ENCODE peak calls at places on chromosomes 13 and 19, in eight cellular contexts. One of them, this sample, is unnamed.

GRCh38 chr13:105587786-105588185 is 947.7 kb downstream of the EFNB2 start:
- DNase-seq in psoas muscle: no peak
- DNase-seq in gastrocnemius medialis: no peak
- DNase-seq in left ventricle myocardium inferior: no peak
- DNase-seq in CD8-positive, alpha-beta T cell: no peak
- DNase-seq in ascending aorta: no peak
- DNase-seq in hepatocyte: peak; percentile 41
- DNase-seq in AG04450: no peak
- DNase-seq in this sample: no peak

GRCh38 chr13:59877933-59878332 is 285.8 kb downstream of the DIAPH3 start:
- DNase-seq in psoas muscle: no peak
- DNase-seq in gastrocnemius medialis: no peak
- DNase-seq in left ventricle myocardium inferior: no peak
- DNase-seq in CD8-positive, alpha-beta T cell: no peak
- DNase-seq in ascending aorta: no peak
- DNase-seq in hepatocyte: no peak
- DNase-seq in AG04450: no peak
- DNase-seq in this sample: no peak

GRCh38 chr19:44548736-44549135 is 19.3 kb upstream of the CEACAM20 start:
- DNase-seq in psoas muscle: no peak
- DNase-seq in gastrocnemius medialis: no peak
- DNase-seq in left ventricle myocardium inferior: no peak
- DNase-seq in CD8-positive, alpha-beta T cell: no peak
- DNase-seq in ascending aorta: no peak
- DNase-seq in hepatocyte: no peak
- DNase-seq in AG04450: no peak
- DNase-seq in this sample: no peak

GRCh38 chr19:55251296-55252081 is 7.3 kb downstream of the PPP6R1 start:
- DNase-seq in psoas muscle: no peak
- DNase-seq in gastrocnemius medialis: no peak
- DNase-seq in left ventricle myocardium inferior: no peak
- DNase-seq in CD8-positive, alpha-beta T cell: no peak
- DNase-seq in ascending aorta: no peak
- DNase-seq in hepatocyte: no peak
- DNase-seq in AG04450: no peak
- DNase-seq in this sample: no peak

GRCh38 chr19:51338563-51339312 is 3.2 kb downstream of the VSIG10L start:
- DNase-seq in psoas muscle: peak; percentile 83
- DNase-seq in gastrocnemius medialis: peak; percentile 36
- DNase-seq in left ventricle myocardium inferior: peak; percentile 78
- DNase-seq in CD8-positive, alpha-beta T cell: peak; percentile 74
- DNase-seq in ascending aorta: peak; percentile 47
- DNase-seq in hepatocyte: peak; percentile 94
- DNase-seq in AG04450: no peak
- DNase-seq in this sample: peak; percentile 87

GRCh38 chr13:35283856-35284255 is 192.6 kb downstream of the MAB21L1 start:
- DNase-seq in psoas muscle: no peak
- DNase-seq in gastrocnemius medialis: no peak
- DNase-seq in left ventricle myocardium inferior: no peak
- DNase-seq in CD8-positive, alpha-beta T cell: no peak
- DNase-seq in ascending aorta: no peak
- DNase-seq in hepatocyte: peak; percentile 50
- DNase-seq in AG04450: no peak
- DNase-seq in this sample: no peak

GRCh38 chr13:23159587-23160240 is 21.1 kb upstream of the SGCG start:
- DNase-seq in psoas muscle: no peak
- DNase-seq in gastrocnemius medialis: no peak
- DNase-seq in left ventricle myocardium inferior: no peak
- DNase-seq in CD8-positive, alpha-beta T cell: no peak
- DNase-seq in ascending aorta: no peak
- DNase-seq in hepatocyte: peak; percentile 58
- DNase-seq in AG04450: no peak
- DNase-seq in this sample: no peak

GRCh38 chr13:30395192-30396158 is 26.8 kb upstream of the UBE2L5 start:
- DNase-seq in psoas muscle: peak; percentile 93
- DNase-seq in gastrocnemius medialis: peak; percentile 88
- DNase-seq in left ventricle myocardium inferior: peak; percentile 86
- DNase-seq in CD8-positive, alpha-beta T cell: peak; percentile 44
- DNase-seq in ascending aorta: peak; percentile 85
- DNase-seq in hepatocyte: peak; percentile 93
- DNase-seq in AG04450: peak; percentile 88
- DNase-seq in this sample: peak; percentile 95

GRCh38 chr13:34153428-34154180 is 335.7 kb downstream of the RFC3 start:
- DNase-seq in psoas muscle: no peak
- DNase-seq in gastrocnemius medialis: no peak
- DNase-seq in left ventricle myocardium inferior: no peak
- DNase-seq in CD8-positive, alpha-beta T cell: no peak
- DNase-seq in ascending aorta: no peak
- DNase-seq in hepatocyte: no peak
- DNase-seq in AG04450: no peak
- DNase-seq in this sample: no peak

GRCh38 chr13:113531041-113531873 is 40.7 kb upstream of the DCUN1D2 start:
- DNase-seq in psoas muscle: no peak
- DNase-seq in gastrocnemius medialis: no peak
- DNase-seq in left ventricle myocardium inferior: no peak
- DNase-seq in CD8-positive, alpha-beta T cell: no peak
- DNase-seq in ascending aorta: no peak
- DNase-seq in hepatocyte: no peak
- DNase-seq in AG04450: no peak
- DNase-seq in this sample: no peak

GRCh38 chr19:11410682-11411081 is 8.4 kb downstream of the RGL3 start:
- DNase-seq in psoas muscle: no peak
- DNase-seq in gastrocnemius medialis: no peak
- DNase-seq in left ventricle myocardium inferior: no peak
- DNase-seq in CD8-positive, alpha-beta T cell: no peak
- DNase-seq in ascending aorta: no peak
- DNase-seq in hepatocyte: no peak
- DNase-seq in AG04450: no peak
- DNase-seq in this sample: no peak

GRCh38 chr19:19615086-19615485 is 3.4 kb downstream of the PBX4 start:
- DNase-seq in psoas muscle: no peak
- DNase-seq in gastrocnemius medialis: no peak
- DNase-seq in left ventricle myocardium inferior: no peak
- DNase-seq in CD8-positive, alpha-beta T cell: no peak
- DNase-seq in ascending aorta: no peak
- DNase-seq in hepatocyte: no peak
- DNase-seq in AG04450: no peak
- DNase-seq in this sample: no peak

GRCh38 chr19:35451278-35452096 is 3.4 kb downstream of the FFAR2 start:
- DNase-seq in psoas muscle: no peak
- DNase-seq in gastrocnemius medialis: no peak
- DNase-seq in left ventricle myocardium inferior: no peak
- DNase-seq in CD8-positive, alpha-beta T cell: no peak
- DNase-seq in ascending aorta: no peak
- DNase-seq in hepatocyte: no peak
- DNase-seq in AG04450: no peak
- DNase-seq in this sample: no peak

GRCh38 chr13:51603716-51604115 is 19.5 kb downstream of the WDFY2 start:
- DNase-seq in psoas muscle: no peak
- DNase-seq in gastrocnemius medialis: no peak
- DNase-seq in left ventricle myocardium inferior: no peak
- DNase-seq in CD8-positive, alpha-beta T cell: no peak
- DNase-seq in ascending aorta: no peak
- DNase-seq in hepatocyte: no peak
- DNase-seq in AG04450: no peak
- DNase-seq in this sample: no peak

GRCh38 chr13:112605531-112605990 is 17.6 kb upstream of the TUBGCP3 start:
- DNase-seq in psoas muscle: no peak
- DNase-seq in gastrocnemius medialis: no peak
- DNase-seq in left ventricle myocardium inferior: no peak
- DNase-seq in CD8-positive, alpha-beta T cell: no peak
- DNase-seq in ascending aorta: no peak
- DNase-seq in hepatocyte: no peak
- DNase-seq in AG04450: no peak
- DNase-seq in this sample: no peak

GRCh38 chr19:10736189-10736588 is 18.3 kb downstream of the DNM2 start:
- DNase-seq in psoas muscle: no peak
- DNase-seq in gastrocnemius medialis: no peak
- DNase-seq in left ventricle myocardium inferior: no peak
- DNase-seq in CD8-positive, alpha-beta T cell: no peak
- DNase-seq in ascending aorta: no peak
- DNase-seq in hepatocyte: no peak
- DNase-seq in AG04450: no peak
- DNase-seq in this sample: no peak

GRCh38 chr19:30635026-30635985 is 263.1 kb downstream of the ZNF536 start:
- DNase-seq in psoas muscle: no peak
- DNase-seq in gastrocnemius medialis: no peak
- DNase-seq in left ventricle myocardium inferior: no peak
- DNase-seq in CD8-positive, alpha-beta T cell: no peak
- DNase-seq in ascending aorta: no peak
- DNase-seq in hepatocyte: no peak
- DNase-seq in AG04450: no peak
- DNase-seq in this sample: no peak

GRCh38 chr19:49224856-49225255 is 67.3 kb downstream of the TRPM4 start:
- DNase-seq in psoas muscle: peak; percentile 37
- DNase-seq in gastrocnemius medialis: no peak
- DNase-seq in left ventricle myocardium inferior: peak; percentile 32
- DNase-seq in CD8-positive, alpha-beta T cell: no peak
- DNase-seq in ascending aorta: no peak
- DNase-seq in hepatocyte: peak; percentile 39
- DNase-seq in AG04450: no peak
- DNase-seq in this sample: no peak

GRCh38 chr13:91346848-91347211 is 657 bp upstream of the MIR17HG start:
- DNase-seq in psoas muscle: no peak
- DNase-seq in gastrocnemius medialis: no peak
- DNase-seq in left ventricle myocardium inferior: no peak
- DNase-seq in CD8-positive, alpha-beta T cell: peak; percentile 13
- DNase-seq in ascending aorta: no peak
- DNase-seq in hepatocyte: peak; percentile 27
- DNase-seq in AG04450: no peak
- DNase-seq in this sample: no peak

GRCh38 chr19:35107541-35107939 is 8.1 kb upstream of the FXYD3 start:
- DNase-seq in psoas muscle: no peak
- DNase-seq in gastrocnemius medialis: no peak
- DNase-seq in left ventricle myocardium inferior: no peak
- DNase-seq in CD8-positive, alpha-beta T cell: no peak
- DNase-seq in ascending aorta: no peak
- DNase-seq in hepatocyte: no peak
- DNase-seq in AG04450: no peak
- DNase-seq in this sample: no peak

GRCh38 chr13:101892296-101892695 is 439.8 kb downstream of the ITGBL1 start:
- DNase-seq in psoas muscle: no peak
- DNase-seq in gastrocnemius medialis: no peak
- DNase-seq in left ventricle myocardium inferior: no peak
- DNase-seq in CD8-positive, alpha-beta T cell: no peak
- DNase-seq in ascending aorta: no peak
- DNase-seq in hepatocyte: no peak
- DNase-seq in AG04450: no peak
- DNase-seq in this sample: no peak
- H3K27me3 ChIP-seq in psoas muscle: no peaks in the 10 kb centered on the region
- H3K27me3 ChIP-seq in gastrocnemius medialis: no peaks in the 10 kb centered on the region
- H3K27me3 ChIP-seq in left ventricle myocardium inferior: no peaks in the 10 kb centered on the region
- H3K27me3 ChIP-seq in CD8-positive, alpha-beta T cell: no peaks in the 10 kb centered on the region
- H3K27me3 ChIP-seq in ascending aorta: no peaks in the 10 kb centered on the region
- H3K27me3 ChIP-seq in hepatocyte: no peaks in the 10 kb centered on the region
- H3K27me3 ChIP-seq in AG04450: peaks cover 2% of the 10 kb centered on the region
- H3K27me3 ChIP-seq in this sample: no peaks in the 10 kb centered on the region

DNA sequence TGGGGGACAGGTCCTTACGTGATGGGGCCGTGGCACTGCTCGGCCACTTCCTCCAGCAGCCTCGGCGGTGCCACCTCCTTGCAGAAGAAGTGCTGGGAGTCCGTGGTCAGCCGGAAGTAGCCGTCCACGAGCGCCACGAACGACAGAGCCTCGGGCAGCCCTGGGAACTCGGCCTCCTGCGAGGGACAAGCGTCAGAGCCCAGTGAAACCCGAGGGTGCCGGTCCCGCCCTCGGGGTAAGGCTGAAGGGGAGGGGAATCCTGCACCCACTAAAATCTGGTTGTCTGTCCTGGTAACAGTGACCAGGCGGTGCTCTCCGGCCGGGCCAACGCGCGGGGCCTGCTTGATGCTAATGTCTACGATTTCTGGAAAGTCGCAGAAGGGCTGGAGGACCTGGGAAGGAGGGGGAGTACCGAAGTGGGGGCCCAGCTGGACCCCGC is 6.4 kb downstream of the JAK3 start:
- DNase-seq in psoas muscle: no peak
- DNase-seq in gastrocnemius medialis: no peak
- DNase-seq in left ventricle myocardium inferior: no peak
- DNase-seq in CD8-positive, alpha-beta T cell: no peak
- DNase-seq in ascending aorta: no peak
- DNase-seq in hepatocyte: no peak
- DNase-seq in AG04450: no peak
- DNase-seq in this sample: no peak
- H3K27ac ChIP-seq in psoas muscle: no peak overlapping the region
- H3K27ac ChIP-seq in gastrocnemius medialis: no peak overlapping the region
- H3K27ac ChIP-seq in left ventricle myocardium inferior: no peak overlapping the region
- H3K27ac ChIP-seq in CD8-positive, alpha-beta T cell: no peak overlapping the region
- H3K27ac ChIP-seq in ascending aorta: no peak overlapping the region
- H3K27ac ChIP-seq in hepatocyte: no peak overlapping the region
- H3K27ac ChIP-seq in AG04450: no peak overlapping the region
- H3K27ac ChIP-seq in this sample: no peak overlapping the region

DNA sequence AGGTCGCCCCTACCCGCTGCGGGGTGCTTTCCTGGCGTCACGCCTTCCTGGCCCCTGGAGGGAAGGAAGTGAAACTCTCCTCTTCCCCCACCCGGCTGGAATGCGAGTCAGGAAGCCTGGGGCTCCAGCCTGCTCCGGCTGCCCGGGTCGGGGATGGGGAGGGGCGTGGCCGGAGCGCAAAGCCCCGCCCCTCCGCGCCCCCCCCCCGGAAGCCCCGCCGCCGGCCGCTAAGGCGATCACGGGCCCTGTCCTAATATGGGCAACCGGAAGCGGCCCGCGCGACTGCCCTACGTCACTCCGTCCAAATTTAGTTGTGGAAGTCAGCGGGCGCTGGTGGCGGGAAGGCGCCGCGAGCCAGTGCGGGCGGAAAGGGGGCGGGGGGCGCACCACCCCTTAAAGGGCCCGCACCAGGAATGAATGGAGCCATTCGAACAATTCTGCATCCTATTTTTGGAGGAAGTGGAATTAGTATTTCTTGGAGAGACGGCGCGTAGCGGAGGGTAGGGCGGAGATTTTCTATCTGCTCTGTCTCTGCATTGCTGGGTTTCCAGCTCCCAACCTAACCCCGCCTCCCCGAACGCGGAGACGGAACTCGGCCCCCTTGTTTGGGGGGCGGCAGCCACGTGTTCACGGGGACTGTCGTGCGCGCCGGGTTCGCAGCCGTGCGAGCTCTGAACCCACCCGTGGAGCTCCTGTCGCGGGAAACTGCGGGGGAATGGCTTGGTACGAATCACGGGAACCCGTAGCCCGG is 1.6 kb downstream of the IER2 start:
- DNase-seq in psoas muscle: peak; percentile 98
- DNase-seq in gastrocnemius medialis: peak; percentile 95
- DNase-seq in left ventricle myocardium inferior: peak; percentile 98
- DNase-seq in CD8-positive, alpha-beta T cell: peak; percentile 91
- DNase-seq in ascending aorta: peak; percentile 91
- DNase-seq in hepatocyte: peak; percentile 99
- DNase-seq in AG04450: peak; percentile 94
- DNase-seq in this sample: peak; percentile 98
- TF ChIP-seq CTCF in psoas muscle: no peak
- TF ChIP-seq CTCF in gastrocnemius medialis: no peak
- TF ChIP-seq CTCF in left ventricle myocardium inferior: peak; percentile 16
- TF ChIP-seq CTCF in CD8-positive, alpha-beta T cell: no peak
- TF ChIP-seq CTCF in ascending aorta: peak; percentile 15
- TF ChIP-seq CTCF in hepatocyte: no peak
- TF ChIP-seq CTCF in AG04450: peak; percentile 30
- TF ChIP-seq CTCF in this sample: peak; percentile 30

DNA sequence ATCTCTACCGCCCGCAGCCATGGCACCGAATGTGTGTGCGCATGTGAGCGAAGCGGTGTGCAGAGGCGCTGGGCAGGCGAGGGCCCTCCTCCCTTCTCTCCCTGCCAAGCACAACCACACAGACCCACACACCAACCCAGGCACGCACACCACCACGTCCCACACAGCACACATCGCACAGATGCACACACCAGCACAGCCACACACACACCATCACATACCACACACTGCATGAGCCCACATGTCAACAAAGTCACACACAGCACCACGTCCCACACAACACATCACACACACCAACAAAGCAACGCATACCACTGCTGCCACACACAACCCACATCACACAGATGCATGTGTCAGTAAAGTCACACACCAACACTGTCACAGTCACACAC is 12.2 kb downstream of the ERFL start:
- DNase-seq in psoas muscle: no peak
- DNase-seq in gastrocnemius medialis: no peak
- DNase-seq in left ventricle myocardium inferior: no peak
- DNase-seq in CD8-positive, alpha-beta T cell: no peak
- DNase-seq in ascending aorta: no peak
- DNase-seq in hepatocyte: no peak
- DNase-seq in AG04450: no peak
- DNase-seq in this sample: no peak
- H3K27me3 ChIP-seq in psoas muscle: peaks cover 33% of the 10 kb centered on the region
- H3K27me3 ChIP-seq in gastrocnemius medialis: peaks cover 69% of the 10 kb centered on the region
- H3K27me3 ChIP-seq in left ventricle myocardium inferior: peaks cover 95% of the 10 kb centered on the region
- H3K27me3 ChIP-seq in CD8-positive, alpha-beta T cell: no peaks in the 10 kb centered on the region
- H3K27me3 ChIP-seq in ascending aorta: peaks cover 27% of the 10 kb centered on the region
- H3K27me3 ChIP-seq in hepatocyte: peaks cover 71% of the 10 kb centered on the region
- H3K27me3 ChIP-seq in AG04450: peaks cover 78% of the 10 kb centered on the region
- H3K27me3 ChIP-seq in this sample: peaks cover 49% of the 10 kb centered on the region

This sample was measured in uterus.